ENCODE peak calls at places on chromosomes 16 and 17, in four cellular contexts. W, F, Q and Y are unnamed samples.

GRCh38 chr16:55552621-55553020 is 13.9 kb upstream of the CAPNS2 start:
- DNase-seq in W (no peak), F (no peak), Q (no peak), Y (no peak)

GRCh38 chr17:6567528-6568185 is 11.3 kb upstream of the PITPNM3 start:
- DNase-seq in W (no peak), F (no peak), Q (no peak), Y (no peak)

GRCh38 chr16:78925071-78925714 is 675.3 kb downstream of the MAF start:
- DNase-seq in W (no peak), F (peak; percentile 21), Q (peak; percentile 32), Y (peak; percentile 59)

GRCh38 chr16:346587-346986 is 5.9 kb downstream of the AXIN1 start:
- DNase-seq in W (no peak), F (no peak), Q (no peak), Y (no peak)

GRCh38 chr17:68909066-68909465 is 46.1 kb downstream of the ABCA8 start:
- DNase-seq in W (no peak), F (no peak), Q (peak; percentile 25), Y (no peak)

GRCh38 chr16:67115649-67116048 is 5.9 kb downstream of the PHAF1 start:
- DNase-seq in W (no peak), F (no peak), Q (no peak), Y (no peak)

GRCh38 chr16:78251115-78251514 is 151.7 kb downstream of the WWOX start:
- DNase-seq in W (no peak), F (no peak), Q (no peak), Y (no peak)

GRCh38 chr17:47866941-47867340 is 16.0 kb upstream of the SP6 start:
- DNase-seq in W (no peak), F (no peak), Q (no peak), Y (no peak)

GRCh38 chr17:33954597-33954996 is 300.5 kb upstream of the CCL2 start:
- DNase-seq in W (no peak), F (no peak), Q (no peak), Y (no peak)

GRCh38 chr16:71499775-71500364 is 10.7 kb upstream of the ZNF19 start:
- DNase-seq in W (no peak), F (peak; percentile 68), Q (peak; percentile 59), Y (peak; percentile 68)

GRCh38 chr17:81867123-81867951 is 3.8 kb downstream of the ARHGDIA start:
- DNase-seq in W (no peak), F (peak; percentile 38), Q (no peak), Y (peak; percentile 1)

GRCh38 chr16:22428654-22429053 is 54.2 kb upstream of the CDR2 start:
- DNase-seq in W (no peak), F (no peak), Q (no peak), Y (no peak)

GRCh38 chr17:77802811-77803220 is 155.7 kb upstream of the TNRC6C start:
- DNase-seq in W (no peak), F (no peak), Q (peak; percentile 39), Y (no peak)

GRCh38 chr16:2528161-2529060 is 2.8 kb downstream of the CEMP1 start:
- DNase-seq in W (no peak), F (no peak), Q (no peak), Y (no peak)

GRCh38 chr17:17528696-17529652 is 32.8 kb upstream of the RASD1 start:
- DNase-seq in W (no peak), F (no peak), Q (no peak), Y (no peak)

GRCh38 chr17:13036776-13037175 is 18.9 kb upstream of the ELAC2 start:
- DNase-seq in W (no peak), F (no peak), Q (no peak), Y (no peak)

GRCh38 chr17:69819316-69820087 is 255.5 kb upstream of the KCNJ16 start:
- DNase-seq in W (no peak), F (no peak), Q (no peak), Y (no peak)

GRCh38 chr17:58300336-58300735 is 19.6 kb upstream of the MPO start:
- DNase-seq in W (no peak), F (peak; percentile 9), Q (no peak), Y (peak; percentile 77)

GRCh38 chr16:3259097-3259496 is 2.7 kb upstream of the MEFV start:
- DNase-seq in W (no peak), F (no peak), Q (peak; percentile 45), Y (no peak)

GRCh38 chr17:75587718-75588545 is at the start of gene MYO15B:
- DNase-seq in W (peak; percentile 67), F (peak; percentile 71), Q (peak; percentile 73), Y (no peak)

GRCh38 chr16:29232811-29233704 is 173.5 kb downstream of the NPIPB11 start:
- DNase-seq in W (no peak), F (no peak), Q (no peak), Y (no peak)

GRCh38 chr16:1505912-1506311 is 12.8 kb downstream of the TELO2 start:
- DNase-seq in W (no peak), F (no peak), Q (no peak), Y (no peak)

GRCh38 chr16:84726079-84726669 is 26.4 kb downstream of the USP10 start:
- DNase-seq in W (peak; percentile 30), F (peak; percentile 88), Q (peak; percentile 93), Y (peak; percentile 52)

GRCh38 chr17:39763046-39763800 is 25.5 kb downstream of the GRB7 start:
- DNase-seq in W (no peak), F (no peak), Q (no peak), Y (no peak)

GRCh38 chr17:44972953-44973352 is 4.8 kb upstream of the C1QL1 start:
- DNase-seq in W (no peak), F (no peak), Q (no peak), Y (no peak)

GRCh38 chr17:63930951-63931575 is 1.1 kb downstream of the CD79B start:
- DNase-seq in W (no peak), F (peak; percentile 75), Q (no peak), Y (peak; percentile 31)

GRCh38 chr17:27460196-27460725 is 4.0 kb downstream of the KSR1 start:
- DNase-seq in W (no peak), F (no peak), Q (no peak), Y (no peak)

GRCh38 chr17:16971458-16972338 is at the start of gene TNFRSF13B:
- DNase-seq in W (no peak), F (no peak), Q (no peak), Y (peak; percentile 85)

GRCh38 chr16:381788-382717 is at the start of gene PGAP6:
- DNase-seq in W (peak; percentile 52), F (peak; percentile 74), Q (peak; percentile 75), Y (peak; percentile 76)

GRCh38 chr16:81511371-81511770 is 66.8 kb downstream of the CMIP start:
- DNase-seq in W (no peak), F (no peak), Q (no peak), Y (no peak)

GRCh38 chr16:48609453-48610023 is 442 bp downstream of the N4BP1 start:
- DNase-seq in W (no peak), F (peak; percentile 56), Q (peak; percentile 47), Y (peak; percentile 65)